ENCODE peak calls at places on chromosomes 4 and X, in eight cellular contexts. I is right lobe of liver, K is tibial nerve, V is ovary, S is transverse colon, R is A549, Z is prostate gland, L is Peyer's patch. O is an unnamed sample. For H3K4me1, the result is how much of the 10 kb centered on the place peaks cover.

GRCh38 chr4:3270141-3270611 is 21.2 kb downstream of the MSANTD1 start:
- DNase-seq in I (no peak), K (no peak), V (no peak), S (no peak), R (no peak), Z (no peak), L (no peak), O (no peak)

GRCh38 chrX:71195959-71196727 is 26.9 kb upstream of the GJB1 start:
- DNase-seq in I (no peak), K (no peak), V (no peak), S (no peak), R (no peak), Z (no peak), L (no peak), O (no peak)

GRCh38 chr4:149708513-149709175 is 107.0 kb downstream of the IQCM start:
- DNase-seq in I (no peak), K (no peak), V (no peak), S (no peak), R (no peak), Z (no peak), L (no peak), O (no peak)

GRCh38 chrX:115462406-115462805 is 98.6 kb upstream of the PLS3 start:
- DNase-seq in I (no peak), K (no peak), V (no peak), S (no peak), R (no peak), Z (no peak), L (no peak), O (no peak)

GRCh38 chr4:3827616-3828492 is 61.7 kb downstream of the ADRA2C start:
- DNase-seq in I (peak), K (peak), V (peak), S (peak), R (peak), Z (peak), L (no peak), O (no peak)

GRCh38 chrX:143853488-143853887 is 30.4 kb upstream of the UBE2NL start:
- DNase-seq in I (no peak), K (no peak), V (no peak), S (no peak), R (no peak), Z (no peak), L (no peak), O (no peak)

GRCh38 chr4:124483043-124483906 is 229.3 kb downstream of the ANKRD50 start:
- DNase-seq in I (no peak), K (no peak), V (no peak), S (no peak), R (no peak), Z (no peak), L (no peak), O (no peak)

GRCh38 chr4:147829401-147830101 is 97.7 kb downstream of the ARHGAP10 start:
- DNase-seq in I (no peak), K (peak), V (peak), S (peak), R (no peak), Z (peak), L (no peak), O (no peak)

GRCh38 chrX:57516491-57516890 is 75.3 kb upstream of the ZXDB start:
- DNase-seq in I (no peak), K (no peak), V (no peak), S (no peak), R (no peak), Z (no peak), L (no peak), O (no peak)

GRCh38 chrX:37509349-37509748 is 62.1 kb upstream of the LANCL3 start:
- DNase-seq in I (no peak), K (no peak), V (no peak), S (no peak), R (no peak), Z (no peak), L (no peak), O (no peak)

GRCh38 chr4:56086073-56086521 is 137.4 kb downstream of the CEP135 start:
- DNase-seq in I (no peak), K (no peak), V (no peak), S (peak), R (no peak), Z (no peak), L (no peak), O (no peak)

DNA sequence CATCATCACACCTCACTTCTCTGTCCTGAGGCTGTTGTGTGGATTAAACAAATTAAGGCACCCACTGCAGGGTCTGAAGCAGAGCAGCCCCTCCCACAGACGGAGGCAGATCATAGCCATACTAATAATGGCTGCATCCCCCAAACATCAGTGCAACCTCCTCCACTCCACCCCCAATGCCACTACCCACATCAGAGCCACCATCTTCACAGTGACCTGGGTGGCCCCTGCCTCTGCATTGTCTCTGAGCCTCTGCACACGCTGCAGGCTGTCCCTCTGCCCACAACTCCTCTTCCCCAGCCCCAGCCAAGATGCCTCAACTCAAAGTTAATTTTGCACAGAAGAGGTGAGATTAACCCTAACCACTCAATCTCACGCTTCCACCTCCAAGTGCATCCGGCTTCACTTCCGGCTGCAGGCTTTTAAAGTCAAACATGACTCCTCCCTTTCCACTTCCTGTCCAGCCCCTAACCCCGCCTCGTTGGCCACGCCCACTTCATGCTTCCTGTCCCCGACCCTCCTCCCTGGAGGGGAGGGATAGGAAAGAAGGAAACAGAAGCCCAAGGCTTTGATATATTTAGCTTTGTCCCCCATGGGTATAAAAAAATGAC is 22.7 kb downstream of the JAKMIP1 start:
- DNase-seq in I (no peak), K (no peak), V (no peak), S (peak), R (no peak), Z (no peak), L (peak), O (no peak)
- TF ChIP-seq POLR2A in I (no peak), K (no peak), V (no peak), S (no peak), R (no peak), Z (no peak), L (no peak), O (no peak)

GRCh38 chr4:98648602-98649001 is 9.8 kb downstream of the TSPAN5 start:
- DNase-seq in I (no peak), K (no peak), V (no peak), S (no peak), R (no peak), Z (no peak), L (no peak), O (no peak)

GRCh38 chr4:98653890-98654867 is 4.2 kb downstream of the TSPAN5 start:
- DNase-seq in I (no peak), K (no peak), V (peak), S (no peak), R (peak), Z (no peak), L (no peak), O (no peak)

GRCh38 chr4:98656443-98656842 is 2.0 kb downstream of the TSPAN5 start:
- DNase-seq in I (no peak), K (no peak), V (no peak), S (no peak), R (no peak), Z (no peak), L (no peak), O (no peak)

GRCh38 chr4:98657531-98658286 is 702 bp downstream of the TSPAN5 start:
- DNase-seq in I (no peak), K (no peak), V (no peak), S (peak), R (peak), Z (no peak), L (peak), O (no peak)

GRCh38 chr4:98653006-98653405 is 5.4 kb downstream of the TSPAN5 start:
- DNase-seq in I (no peak), K (no peak), V (no peak), S (no peak), R (no peak), Z (no peak), L (no peak), O (no peak)
- H3K4me3 ChIP-seq in I (no peak), K (no peak), V (no peak), S (no peak), R (no peak), Z (no peak), L (no peak), O (no peak)

GRCh38 chr4:10163296-10163695 is 46.7 kb upstream of the WDR1 start:
- DNase-seq in I (no peak), K (no peak), V (no peak), S (no peak), R (no peak), Z (no peak), L (no peak), O (no peak)

GRCh38 chr4:10161840-10162239 is 45.2 kb upstream of the WDR1 start:
- DNase-seq in I (no peak), K (no peak), V (no peak), S (no peak), R (no peak), Z (no peak), L (no peak), O (no peak)

GRCh38 chr4:10161146-10161545 is 44.5 kb upstream of the WDR1 start:
- DNase-seq in I (no peak), K (no peak), V (no peak), S (no peak), R (no peak), Z (no peak), L (no peak), O (no peak)

GRCh38 chr4:10160280-10160856 is 43.8 kb upstream of the WDR1 start:
- DNase-seq in I (no peak), K (no peak), V (no peak), S (no peak), R (no peak), Z (no peak), L (no peak), O (no peak)

DNA sequence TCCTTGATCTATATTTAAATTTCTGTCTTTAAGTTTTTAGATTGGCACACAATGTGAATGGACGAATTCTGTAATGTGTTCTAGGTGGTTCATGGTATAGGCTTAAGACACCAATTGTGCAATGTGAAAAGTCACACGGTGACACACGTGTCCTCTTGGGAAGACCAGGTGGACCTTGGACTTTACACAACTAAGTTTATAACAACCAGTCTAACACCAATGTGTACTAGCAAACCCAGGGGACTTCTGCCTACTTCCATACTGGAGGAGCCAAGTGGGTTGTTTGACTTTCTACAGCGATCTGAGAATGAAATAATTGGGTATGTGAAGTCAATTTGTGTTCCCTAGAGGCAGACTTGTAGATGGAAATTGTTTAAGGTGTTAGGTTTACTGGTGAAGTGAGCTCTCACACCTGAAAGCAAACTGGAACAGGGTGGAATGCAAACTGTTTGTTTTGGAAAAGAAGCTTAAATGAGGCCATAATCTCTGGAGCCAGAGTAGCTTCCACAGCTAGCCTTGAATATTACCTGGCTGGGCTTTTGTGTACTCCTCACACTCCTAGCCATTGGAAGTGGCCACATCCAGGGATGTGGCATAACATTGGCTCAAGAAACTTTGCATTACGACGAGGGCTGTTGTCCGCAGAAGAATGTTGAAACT is 45.9 kb upstream of the WDR1 start:
- DNase-seq in I (no peak), K (no peak), V (no peak), S (peak), R (no peak), Z (no peak), L (no peak), O (no peak)
- H3K4me1 ChIP-seq in I (under half), K (under half), V (under half), S (under half), R (under half), Z (under half), L (under half), O (under half)

GRCh38 chr4:636628-636950 is 11.2 kb downstream of the PDE6B start:
- DNase-seq in I (peak), K (no peak), V (peak), S (no peak), R (no peak), Z (no peak), L (no peak), O (no peak)
- TF ChIP-seq POLR2A in I (no peak), K (no peak), V (no peak), S (no peak), R (no peak), Z (no peak), L (no peak), O (no peak)

DNA sequence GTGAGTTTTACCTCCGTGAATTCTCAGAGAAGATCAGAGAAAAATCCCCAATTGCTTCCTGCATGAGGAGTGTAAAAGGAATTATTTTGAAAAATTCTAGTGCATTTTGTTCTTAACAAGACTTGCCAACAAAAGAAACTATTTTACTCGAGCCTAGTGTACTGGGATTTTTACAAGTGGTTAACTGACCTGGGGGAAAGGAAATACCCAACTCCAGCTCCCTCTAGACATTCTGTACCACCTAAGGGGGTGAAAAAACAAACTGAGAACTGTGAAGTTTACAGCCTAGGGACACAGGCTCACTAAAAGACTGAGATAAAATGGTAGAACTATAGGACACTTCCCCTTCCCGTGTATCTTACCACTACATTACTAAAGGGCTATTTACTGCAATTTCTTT is 2.6 kb upstream of the ADH5 start:
- DNase-seq in I (no peak), K (no peak), V (no peak), S (no peak), R (no peak), Z (no peak), L (no peak), O (no peak)
- H3K4me3 ChIP-seq in I (no peak), K (no peak), V (no peak), S (no peak), R (no peak), Z (no peak), L (no peak), O (peak)

GRCh38 chrX:1502241-1502640 is 34.7 kb downstream of the P2RY8 start:
- DNase-seq in I (peak), K (no peak), V (no peak), S (peak), R (no peak), Z (no peak), L (peak), O (peak)
- H3K4me1 ChIP-seq in I (under half), K (under half), V (under half), S (under half), R (under half), Z (under half), L (under half), O (under half)

GRCh38 chrX:24494544-24495113 is 29.5 kb downstream of the PDK3 start:
- DNase-seq in I (no peak), K (peak), V (peak), S (peak), R (peak), Z (peak), L (no peak), O (no peak)

GRCh38 chrX:24491741-24492140 is 26.7 kb downstream of the PDK3 start:
- DNase-seq in I (no peak), K (no peak), V (no peak), S (no peak), R (no peak), Z (no peak), L (no peak), O (no peak)

GRCh38 chrX:24498181-24498580 is 33.1 kb downstream of the PDK3 start:
- DNase-seq in I (no peak), K (peak), V (no peak), S (peak), R (peak), Z (peak), L (no peak), O (no peak)

GRCh38 chrX:24495700-24496099 is 30.6 kb downstream of the PDK3 start:
- DNase-seq in I (no peak), K (no peak), V (no peak), S (no peak), R (no peak), Z (no peak), L (no peak), O (no peak)

DNA sequence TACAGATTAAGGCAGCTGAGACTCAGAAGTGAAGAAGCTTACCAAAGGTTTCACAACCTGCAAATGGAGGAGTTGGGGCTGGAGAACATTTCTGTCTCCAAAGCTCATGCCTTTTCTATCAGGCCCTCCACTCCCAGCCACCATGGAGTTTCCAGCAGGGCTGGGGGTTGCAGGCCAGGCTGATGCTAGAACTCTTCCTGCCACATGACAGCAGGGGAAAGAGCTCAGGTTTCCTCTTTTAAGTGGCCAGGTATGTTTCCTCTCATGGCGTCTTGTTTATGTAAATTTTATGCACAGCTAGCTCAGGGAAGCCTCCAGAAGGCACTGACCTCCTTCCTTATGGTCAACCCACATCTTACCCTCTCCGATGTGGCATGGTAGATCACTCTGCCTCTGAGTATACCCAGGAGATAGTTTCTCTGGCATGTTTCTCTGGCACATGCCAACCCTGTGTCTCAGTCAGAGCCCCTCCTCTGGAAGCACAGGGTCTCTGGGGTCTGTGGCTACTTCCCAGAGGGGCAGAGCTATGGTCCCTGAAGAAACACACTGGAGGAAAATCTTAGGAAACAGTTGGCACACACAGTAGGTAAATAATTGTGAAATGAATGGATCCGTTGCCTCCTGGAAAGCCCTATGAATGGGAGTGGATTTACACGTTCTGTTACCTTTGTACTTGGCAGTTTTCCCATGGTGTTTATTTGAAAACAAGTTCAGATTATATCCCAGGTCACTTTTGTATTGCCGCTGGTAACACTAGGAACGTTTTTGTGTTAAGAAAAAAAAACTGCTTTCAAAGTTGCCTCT is 28.9 kb downstream of the PDK3 start:
- DNase-seq in I (no peak), K (no peak), V (no peak), S (no peak), R (no peak), Z (no peak), L (no peak), O (no peak)
- TF ChIP-seq POLR2A in I (no peak), K (no peak), V (no peak), S (no peak), R (no peak), Z (no peak), L (no peak), O (no peak)